ENCODE peak calls at places on chromosomes 1 and 21, in seven cellular contexts. One of them, this sample, is unnamed.

GRCh38 chr21:17462276-17462981 is 50.4 kb upstream of the CXADR start:
- DNase-seq in mesendoderm: no peak
- DNase-seq in hypothalamus: no peak
- DNase-seq in GM03348: no peak
- DNase-seq in CD8-positive, alpha-beta T cell: no peak
- DNase-seq in SK-N-DZ: no peak
- DNase-seq in hepatic stellate cell: no peak
- DNase-seq in this sample: no peak

GRCh38 chr1:93807301-93807930 is 71.6 kb downstream of the DNTTIP2 start:
- DNase-seq in hepatic stellate cell: no peak
- DNase-seq in GM03348: no peak
- DNase-seq in mesendoderm: peak; percentile 42
- DNase-seq in SK-N-DZ: no peak
- DNase-seq in CD8-positive, alpha-beta T cell: no peak
- DNase-seq in hypothalamus: no peak
- DNase-seq in this sample: no peak

GRCh38 chr1:203325418-203326091 is 20.2 kb downstream of the BTG2 start:
- DNase-seq in hepatic stellate cell: no peak
- DNase-seq in GM03348: no peak
- DNase-seq in mesendoderm: no peak
- DNase-seq in hypothalamus: peak; percentile 65
- DNase-seq in CD8-positive, alpha-beta T cell: no peak
- DNase-seq in SK-N-DZ: no peak
- DNase-seq in this sample: no peak

GRCh38 chr1:116302281-116302680 is 70.8 kb upstream of the ATP1A1 start:
- DNase-seq in hypothalamus: no peak
- DNase-seq in GM03348: no peak
- DNase-seq in CD8-positive, alpha-beta T cell: no peak
- DNase-seq in SK-N-DZ: no peak
- DNase-seq in hepatic stellate cell: no peak
- DNase-seq in mesendoderm: no peak
- DNase-seq in this sample: no peak

GRCh38 chr1:117555806-117556205 is 50.0 kb upstream of the TENT5C start:
- DNase-seq in GM03348: no peak
- DNase-seq in hepatic stellate cell: no peak
- DNase-seq in SK-N-DZ: no peak
- DNase-seq in mesendoderm: no peak
- DNase-seq in hypothalamus: no peak
- DNase-seq in CD8-positive, alpha-beta T cell: no peak
- DNase-seq in this sample: no peak

GRCh38 chr1:7469255-7469938 is 301.7 kb upstream of the VAMP3 start:
- DNase-seq in CD8-positive, alpha-beta T cell: no peak
- DNase-seq in mesendoderm: no peak
- DNase-seq in GM03348: peak; percentile 86
- DNase-seq in hypothalamus: no peak
- DNase-seq in SK-N-DZ: no peak
- DNase-seq in hepatic stellate cell: peak; percentile 97
- DNase-seq in this sample: no peak

GRCh38 chr1:47978486-47978885 is 18.7 kb downstream of the TRABD2B start:
- DNase-seq in GM03348: no peak
- DNase-seq in mesendoderm: no peak
- DNase-seq in hypothalamus: no peak
- DNase-seq in CD8-positive, alpha-beta T cell: no peak
- DNase-seq in SK-N-DZ: no peak
- DNase-seq in hepatic stellate cell: no peak
- DNase-seq in this sample: no peak

GRCh38 chr1:243447342-243447741 is 191.5 kb downstream of the SDCCAG8 start:
- DNase-seq in hepatic stellate cell: no peak
- DNase-seq in hypothalamus: no peak
- DNase-seq in CD8-positive, alpha-beta T cell: no peak
- DNase-seq in mesendoderm: no peak
- DNase-seq in SK-N-DZ: no peak
- DNase-seq in GM03348: peak; percentile 59
- DNase-seq in this sample: no peak

GRCh38 chr1:246533371-246533905 is 26.4 kb upstream of the SMYD3 start:
- DNase-seq in CD8-positive, alpha-beta T cell: no peak
- DNase-seq in GM03348: no peak
- DNase-seq in hepatic stellate cell: no peak
- DNase-seq in SK-N-DZ: no peak
- DNase-seq in mesendoderm: no peak
- DNase-seq in hypothalamus: no peak
- DNase-seq in this sample: no peak

GRCh38 chr1:83583351-83584014 is 415.4 kb downstream of the TTLL7 start:
- DNase-seq in CD8-positive, alpha-beta T cell: no peak
- DNase-seq in mesendoderm: peak; percentile 20
- DNase-seq in SK-N-DZ: no peak
- DNase-seq in hypothalamus: peak; percentile 16
- DNase-seq in GM03348: no peak
- DNase-seq in hepatic stellate cell: no peak
- DNase-seq in this sample: no peak

GRCh38 chr1:180150982-180151381 is 3.7 kb upstream of the QSOX1 start:
- DNase-seq in CD8-positive, alpha-beta T cell: no peak
- DNase-seq in GM03348: peak; percentile 47
- DNase-seq in mesendoderm: no peak
- DNase-seq in hepatic stellate cell: peak; percentile 50
- DNase-seq in hypothalamus: no peak
- DNase-seq in SK-N-DZ: no peak
- DNase-seq in this sample: no peak

GRCh38 chr1:94120591-94120901 is 402 bp downstream of the ABCA4 start:
- DNase-seq in hepatic stellate cell: no peak
- DNase-seq in GM03348: no peak
- DNase-seq in SK-N-DZ: no peak
- DNase-seq in mesendoderm: no peak
- DNase-seq in CD8-positive, alpha-beta T cell: no peak
- DNase-seq in hypothalamus: no peak
- DNase-seq in this sample: no peak

GRCh38 chr1:151923422-151923821 is 14.1 kb upstream of the THEM4 start:
- DNase-seq in GM03348: no peak
- DNase-seq in hypothalamus: no peak
- DNase-seq in mesendoderm: no peak
- DNase-seq in SK-N-DZ: no peak
- DNase-seq in CD8-positive, alpha-beta T cell: no peak
- DNase-seq in hepatic stellate cell: no peak
- DNase-seq in this sample: no peak

GRCh38 chr1:5990913-5991783 is 1.1 kb downstream of the NPHP4 start:
- DNase-seq in GM03348: peak; percentile 77
- DNase-seq in mesendoderm: peak; percentile 48
- DNase-seq in SK-N-DZ: no peak
- DNase-seq in hypothalamus: peak; percentile 60
- DNase-seq in CD8-positive, alpha-beta T cell: peak; percentile 31
- DNase-seq in hepatic stellate cell: peak; percentile 72
- DNase-seq in this sample: no peak

GRCh38 chr1:23194119-23194984 is 22.9 kb downstream of the HTR1D start:
- DNase-seq in CD8-positive, alpha-beta T cell: no peak
- DNase-seq in hypothalamus: no peak
- DNase-seq in GM03348: peak; percentile 85
- DNase-seq in SK-N-DZ: no peak
- DNase-seq in mesendoderm: peak; percentile 56
- DNase-seq in hepatic stellate cell: peak; percentile 89
- DNase-seq in this sample: no peak

GRCh38 chr1:61157420-61157987 is 75.1 kb downstream of the NFIA start:
- DNase-seq in SK-N-DZ: no peak
- DNase-seq in hypothalamus: no peak
- DNase-seq in CD8-positive, alpha-beta T cell: no peak
- DNase-seq in GM03348: peak; percentile 81
- DNase-seq in hepatic stellate cell: peak; percentile 19
- DNase-seq in mesendoderm: no peak
- DNase-seq in this sample: peak; percentile 80

GRCh38 chr1:226882631-226883409 is 12.4 kb downstream of the PSEN2 start:
- DNase-seq in mesendoderm: no peak
- DNase-seq in hypothalamus: no peak
- DNase-seq in SK-N-DZ: no peak
- DNase-seq in GM03348: peak; percentile 34
- DNase-seq in hepatic stellate cell: peak; percentile 70
- DNase-seq in CD8-positive, alpha-beta T cell: no peak
- DNase-seq in this sample: no peak

GRCh38 chr1:66980745-66981367 is 56.1 kb downstream of the MIER1 start:
- DNase-seq in GM03348: no peak
- DNase-seq in mesendoderm: no peak
- DNase-seq in CD8-positive, alpha-beta T cell: no peak
- DNase-seq in hypothalamus: no peak
- DNase-seq in SK-N-DZ: no peak
- DNase-seq in hepatic stellate cell: no peak
- DNase-seq in this sample: no peak

GRCh38 chr1:10651377-10651776 is 145.1 kb downstream of the CASZ1 start:
- DNase-seq in SK-N-DZ: peak; percentile 30
- DNase-seq in CD8-positive, alpha-beta T cell: no peak
- DNase-seq in hypothalamus: no peak
- DNase-seq in GM03348: no peak
- DNase-seq in mesendoderm: peak; percentile 60
- DNase-seq in hepatic stellate cell: no peak
- DNase-seq in this sample: no peak

GRCh38 chr21:26846036-26846931 is 1.1 kb upstream of the ADAMTS1 start:
- DNase-seq in hypothalamus: peak; percentile 75
- DNase-seq in GM03348: peak; percentile 83
- DNase-seq in CD8-positive, alpha-beta T cell: no peak
- DNase-seq in mesendoderm: peak; percentile 88
- DNase-seq in hepatic stellate cell: peak; percentile 78
- DNase-seq in SK-N-DZ: peak; percentile 76
- DNase-seq in this sample: peak; percentile 68

GRCh38 chr1:239212841-239213240 is 173.5 kb upstream of the CHRM3 start:
- DNase-seq in mesendoderm: no peak
- DNase-seq in hypothalamus: no peak
- DNase-seq in CD8-positive, alpha-beta T cell: no peak
- DNase-seq in GM03348: no peak
- DNase-seq in hepatic stellate cell: no peak
- DNase-seq in SK-N-DZ: no peak
- DNase-seq in this sample: no peak

GRCh38 chr1:39048745-39049370 is 22.7 kb downstream of the NDUFS5 start:
- DNase-seq in hepatic stellate cell: no peak
- DNase-seq in CD8-positive, alpha-beta T cell: no peak
- DNase-seq in mesendoderm: no peak
- DNase-seq in GM03348: no peak
- DNase-seq in hypothalamus: no peak
- DNase-seq in SK-N-DZ: no peak
- DNase-seq in this sample: no peak

GRCh38 chr1:47216278-47217059 is 15.6 kb downstream of the TAL1 start:
- DNase-seq in mesendoderm: no peak
- DNase-seq in SK-N-DZ: no peak
- DNase-seq in hypothalamus: no peak
- DNase-seq in GM03348: no peak
- DNase-seq in CD8-positive, alpha-beta T cell: no peak
- DNase-seq in hepatic stellate cell: no peak
- DNase-seq in this sample: no peak

GRCh38 chr1:21966247-21967000 is 10.4 kb upstream of the CELA3B start:
- DNase-seq in GM03348: peak; percentile 65
- DNase-seq in SK-N-DZ: no peak
- DNase-seq in CD8-positive, alpha-beta T cell: no peak
- DNase-seq in hypothalamus: no peak
- DNase-seq in hepatic stellate cell: peak; percentile 68
- DNase-seq in mesendoderm: no peak
- DNase-seq in this sample: no peak